ENCODE peak calls at places on chromosomes 12 and 14, in six cellular contexts. One of them, this sample, is unnamed.

GRCh38 chr14:93906341-93907329 is 20.5 kb upstream of the FAM181A start:
- DNase-seq in naive thymus-derived CD4-positive, alpha-beta T cell: peak; percentile 25
- DNase-seq in prostate gland: peak; percentile 61
- DNase-seq in small intestine: peak; percentile 63
- DNase-seq in OCI-LY7: peak; percentile 72
- DNase-seq in hepatocyte: peak; percentile 75
- DNase-seq in this sample: no peak

GRCh38 chr12:18700254-18700653 is 37.6 kb downstream of the PLCZ1 start:
- DNase-seq in naive thymus-derived CD4-positive, alpha-beta T cell: no peak
- DNase-seq in prostate gland: no peak
- DNase-seq in small intestine: no peak
- DNase-seq in hepatocyte: peak; percentile 20
- DNase-seq in OCI-LY7: no peak
- DNase-seq in this sample: peak; percentile 92

GRCh38 chr14:83300454-83301064 is 1766.9 kb upstream of the SEL1L start:
- DNase-seq in naive thymus-derived CD4-positive, alpha-beta T cell: no peak
- DNase-seq in prostate gland: no peak
- DNase-seq in small intestine: peak; percentile 1
- DNase-seq in hepatocyte: peak; percentile 60
- DNase-seq in OCI-LY7: peak; percentile 51
- DNase-seq in this sample: peak; percentile 2

GRCh38 chr12:109458086-109458485 is 19.0 kb downstream of the KCTD10 start:
- DNase-seq in hepatocyte: no peak
- DNase-seq in naive thymus-derived CD4-positive, alpha-beta T cell: no peak
- DNase-seq in prostate gland: no peak
- DNase-seq in small intestine: no peak
- DNase-seq in OCI-LY7: no peak
- DNase-seq in this sample: peak; percentile 87

GRCh38 chr12:16012086-16012485 is 101.0 kb downstream of the DERA start:
- DNase-seq in hepatocyte: peak; percentile 44
- DNase-seq in OCI-LY7: no peak
- DNase-seq in small intestine: no peak
- DNase-seq in naive thymus-derived CD4-positive, alpha-beta T cell: no peak
- DNase-seq in prostate gland: no peak
- DNase-seq in this sample: peak; percentile 53

GRCh38 chr14:76872796-76873432 is 46.7 kb downstream of the LRRC74A start:
- DNase-seq in prostate gland: peak; percentile 37
- DNase-seq in hepatocyte: peak; percentile 66
- DNase-seq in naive thymus-derived CD4-positive, alpha-beta T cell: peak; percentile 50
- DNase-seq in small intestine: peak; percentile 51
- DNase-seq in OCI-LY7: peak; percentile 64
- DNase-seq in this sample: no peak

GRCh38 chr12:94148841-94149780 is 734 bp downstream of the PLXNC1 start:
- DNase-seq in hepatocyte: peak; percentile 79
- DNase-seq in small intestine: peak; percentile 13
- DNase-seq in OCI-LY7: peak; percentile 69
- DNase-seq in prostate gland: no peak
- DNase-seq in naive thymus-derived CD4-positive, alpha-beta T cell: peak; percentile 47
- DNase-seq in this sample: peak; percentile 24

GRCh38 chr12:68406134-68406576 is 74.0 kb upstream of the MDM1 start:
- DNase-seq in prostate gland: peak; percentile 79
- DNase-seq in hepatocyte: peak; percentile 59
- DNase-seq in naive thymus-derived CD4-positive, alpha-beta T cell: no peak
- DNase-seq in OCI-LY7: no peak
- DNase-seq in small intestine: peak; percentile 85
- DNase-seq in this sample: peak; percentile 79

GRCh38 chr12:132428872-132429121 is 61.2 kb upstream of the FBRSL1 start:
- DNase-seq in small intestine: no peak
- DNase-seq in prostate gland: peak; percentile 55
- DNase-seq in OCI-LY7: no peak
- DNase-seq in naive thymus-derived CD4-positive, alpha-beta T cell: no peak
- DNase-seq in hepatocyte: no peak
- DNase-seq in this sample: no peak

GRCh38 chr12:132686831-132687210 is 321 bp downstream of the POLE start:
- DNase-seq in prostate gland: no peak
- DNase-seq in OCI-LY7: no peak
- DNase-seq in naive thymus-derived CD4-positive, alpha-beta T cell: no peak
- DNase-seq in hepatocyte: no peak
- DNase-seq in small intestine: no peak
- DNase-seq in this sample: no peak

GRCh38 chr12:87518508-87518907 is 510.7 kb downstream of the C12orf50 start:
- DNase-seq in hepatocyte: no peak
- DNase-seq in small intestine: no peak
- DNase-seq in prostate gland: no peak
- DNase-seq in naive thymus-derived CD4-positive, alpha-beta T cell: no peak
- DNase-seq in OCI-LY7: no peak
- DNase-seq in this sample: peak; percentile 82

GRCh38 chr12:52903855-52904508 is 894 bp downstream of the KRT8 start:
- DNase-seq in OCI-LY7: no peak
- DNase-seq in small intestine: peak; percentile 90
- DNase-seq in prostate gland: peak; percentile 46
- DNase-seq in hepatocyte: peak; percentile 86
- DNase-seq in naive thymus-derived CD4-positive, alpha-beta T cell: peak; percentile 21
- DNase-seq in this sample: peak; percentile 39

GRCh38 chr12:32847287-32847686 is 49.3 kb downstream of the PKP2 start:
- DNase-seq in hepatocyte: no peak
- DNase-seq in prostate gland: no peak
- DNase-seq in OCI-LY7: no peak
- DNase-seq in naive thymus-derived CD4-positive, alpha-beta T cell: no peak
- DNase-seq in small intestine: no peak
- DNase-seq in this sample: no peak

GRCh38 chr12:18383203-18383602 is 121.9 kb downstream of the PIK3C2G start:
- DNase-seq in hepatocyte: peak; percentile 46
- DNase-seq in OCI-LY7: no peak
- DNase-seq in small intestine: no peak
- DNase-seq in naive thymus-derived CD4-positive, alpha-beta T cell: no peak
- DNase-seq in prostate gland: no peak
- DNase-seq in this sample: peak; percentile 91

GRCh38 chr12:103728323-103728722 is 112.7 kb downstream of the NT5DC3 start:
- DNase-seq in OCI-LY7: no peak
- DNase-seq in naive thymus-derived CD4-positive, alpha-beta T cell: no peak
- DNase-seq in small intestine: no peak
- DNase-seq in prostate gland: no peak
- DNase-seq in hepatocyte: no peak
- DNase-seq in this sample: no peak

GRCh38 chr12:91982946-91983345 is 162.7 kb downstream of the BTG1 start:
- DNase-seq in small intestine: no peak
- DNase-seq in prostate gland: no peak
- DNase-seq in naive thymus-derived CD4-positive, alpha-beta T cell: no peak
- DNase-seq in hepatocyte: no peak
- DNase-seq in OCI-LY7: no peak
- DNase-seq in this sample: peak; percentile 20

GRCh38 chr14:68939893-68940613 is 39.0 kb downstream of the ACTN1 start:
- DNase-seq in OCI-LY7: no peak
- DNase-seq in hepatocyte: peak; percentile 80
- DNase-seq in naive thymus-derived CD4-positive, alpha-beta T cell: no peak
- DNase-seq in small intestine: peak; percentile 55
- DNase-seq in prostate gland: peak; percentile 55
- DNase-seq in this sample: peak; percentile 98

GRCh38 chr12:53726342-53726741 is 910 bp downstream of the CALCOCO1 start:
- DNase-seq in prostate gland: no peak
- DNase-seq in naive thymus-derived CD4-positive, alpha-beta T cell: no peak
- DNase-seq in hepatocyte: no peak
- DNase-seq in OCI-LY7: peak; percentile 21
- DNase-seq in small intestine: peak; percentile 22
- DNase-seq in this sample: no peak

GRCh38 chr12:107891967-107892366 is 117.5 kb downstream of the ASCL4 start:
- DNase-seq in naive thymus-derived CD4-positive, alpha-beta T cell: no peak
- DNase-seq in small intestine: no peak
- DNase-seq in OCI-LY7: peak; percentile 27
- DNase-seq in prostate gland: no peak
- DNase-seq in hepatocyte: peak; percentile 12
- DNase-seq in this sample: no peak

GRCh38 chr12:123398177-123398916 is 14.4 kb downstream of the KMT5A start:
- DNase-seq in OCI-LY7: no peak
- DNase-seq in prostate gland: peak; percentile 76
- DNase-seq in hepatocyte: no peak
- DNase-seq in naive thymus-derived CD4-positive, alpha-beta T cell: no peak
- DNase-seq in small intestine: peak; percentile 27
- DNase-seq in this sample: peak; percentile 72

GRCh38 chr12:78248321-78248720 is 417.6 kb downstream of the NAV3 start:
- DNase-seq in naive thymus-derived CD4-positive, alpha-beta T cell: no peak
- DNase-seq in hepatocyte: no peak
- DNase-seq in small intestine: no peak
- DNase-seq in OCI-LY7: no peak
- DNase-seq in prostate gland: no peak
- DNase-seq in this sample: no peak

GRCh38 chr14:64938972-64939816 is 3.4 kb downstream of the GPX2 start:
- DNase-seq in OCI-LY7: no peak
- DNase-seq in prostate gland: no peak
- DNase-seq in naive thymus-derived CD4-positive, alpha-beta T cell: no peak
- DNase-seq in hepatocyte: no peak
- DNase-seq in small intestine: no peak
- DNase-seq in this sample: no peak

GRCh38 chr12:82803201-82803600 is 116.5 kb downstream of the TMTC2 start:
- DNase-seq in OCI-LY7: no peak
- DNase-seq in naive thymus-derived CD4-positive, alpha-beta T cell: no peak
- DNase-seq in prostate gland: no peak
- DNase-seq in small intestine: no peak
- DNase-seq in hepatocyte: no peak
- DNase-seq in this sample: no peak

GRCh38 chr12:121532503-121533390 is 48.1 kb downstream of the KDM2B start:
- DNase-seq in prostate gland: no peak
- DNase-seq in small intestine: no peak
- DNase-seq in OCI-LY7: no peak
- DNase-seq in naive thymus-derived CD4-positive, alpha-beta T cell: no peak
- DNase-seq in hepatocyte: no peak
- DNase-seq in this sample: peak; percentile 16

GRCh38 chr14:69773571-69774276 is 6.8 kb downstream of the SRSF5 start:
- DNase-seq in small intestine: no peak
- DNase-seq in naive thymus-derived CD4-positive, alpha-beta T cell: no peak
- DNase-seq in OCI-LY7: no peak
- DNase-seq in hepatocyte: no peak
- DNase-seq in prostate gland: no peak
- DNase-seq in this sample: no peak

GRCh38 chr14:95413289-95414215 is 93.8 kb upstream of the CLMN start:
- DNase-seq in hepatocyte: no peak
- DNase-seq in naive thymus-derived CD4-positive, alpha-beta T cell: no peak
- DNase-seq in small intestine: no peak
- DNase-seq in OCI-LY7: no peak
- DNase-seq in prostate gland: no peak
- DNase-seq in this sample: no peak

GRCh38 chr12:102950107-102950949 is 7.1 kb upstream of the ASCL1 start:
- DNase-seq in OCI-LY7: no peak
- DNase-seq in naive thymus-derived CD4-positive, alpha-beta T cell: no peak
- DNase-seq in small intestine: peak; percentile 65
- DNase-seq in prostate gland: no peak
- DNase-seq in hepatocyte: peak; percentile 80
- DNase-seq in this sample: no peak

GRCh38 chr14:76710093-76711010 is 50.9 kb upstream of the VASH1 start:
- DNase-seq in naive thymus-derived CD4-positive, alpha-beta T cell: peak; percentile 20
- DNase-seq in small intestine: peak; percentile 39
- DNase-seq in prostate gland: no peak
- DNase-seq in OCI-LY7: peak; percentile 66
- DNase-seq in hepatocyte: peak; percentile 64
- DNase-seq in this sample: peak; percentile 16

GRCh38 chr12:105641742-105642141 is 311.3 kb downstream of the C12orf75 start:
- DNase-seq in small intestine: no peak
- DNase-seq in OCI-LY7: no peak
- DNase-seq in hepatocyte: no peak
- DNase-seq in prostate gland: no peak
- DNase-seq in naive thymus-derived CD4-positive, alpha-beta T cell: no peak
- DNase-seq in this sample: no peak

GRCh38 chr12:116563262-116563661 is 4.1 kb downstream of the MAP1LC3B2 start:
- DNase-seq in hepatocyte: no peak
- DNase-seq in small intestine: no peak
- DNase-seq in naive thymus-derived CD4-positive, alpha-beta T cell: no peak
- DNase-seq in OCI-LY7: no peak
- DNase-seq in prostate gland: no peak
- DNase-seq in this sample: no peak

GRCh38 chr12:57090924-57091632 is 2.2 kb downstream of the NAB2 start:
- DNase-seq in naive thymus-derived CD4-positive, alpha-beta T cell: no peak
- DNase-seq in hepatocyte: no peak
- DNase-seq in small intestine: no peak
- DNase-seq in prostate gland: no peak
- DNase-seq in OCI-LY7: no peak
- DNase-seq in this sample: no peak

GRCh38 chr14:105343194-105343593 is 28.6 kb downstream of the PACS2 start:
- DNase-seq in hepatocyte: no peak
- DNase-seq in OCI-LY7: no peak
- DNase-seq in small intestine: no peak
- DNase-seq in prostate gland: no peak
- DNase-seq in naive thymus-derived CD4-positive, alpha-beta T cell: no peak
- DNase-seq in this sample: no peak

GRCh38 chr14:67557118-67557517 is 24.0 kb downstream of the PLEKHH1 start:
- DNase-seq in prostate gland: no peak
- DNase-seq in OCI-LY7: no peak
- DNase-seq in small intestine: no peak
- DNase-seq in hepatocyte: peak; percentile 44
- DNase-seq in naive thymus-derived CD4-positive, alpha-beta T cell: no peak
- DNase-seq in this sample: peak; percentile 18

GRCh38 chr12:124774054-124774461 is 89.6 kb downstream of the SCARB1 start:
- DNase-seq in naive thymus-derived CD4-positive, alpha-beta T cell: no peak
- DNase-seq in OCI-LY7: peak; percentile 36
- DNase-seq in small intestine: no peak
- DNase-seq in hepatocyte: no peak
- DNase-seq in prostate gland: no peak
- DNase-seq in this sample: no peak

GRCh38 chr14:91158091-91158790 is 44.4 kb downstream of the DGLUCY start:
- DNase-seq in small intestine: no peak
- DNase-seq in naive thymus-derived CD4-positive, alpha-beta T cell: no peak
- DNase-seq in OCI-LY7: no peak
- DNase-seq in prostate gland: peak; percentile 87
- DNase-seq in hepatocyte: no peak
- DNase-seq in this sample: no peak

GRCh38 chr12:49598527-49598926 is 6.9 kb downstream of the FAM186B start:
- DNase-seq in small intestine: no peak
- DNase-seq in prostate gland: no peak
- DNase-seq in hepatocyte: no peak
- DNase-seq in naive thymus-derived CD4-positive, alpha-beta T cell: no peak
- DNase-seq in OCI-LY7: no peak
- DNase-seq in this sample: no peak
- H3K27ac ChIP-seq in small intestine: no peak overlapping the region
- H3K27ac ChIP-seq in prostate gland: no peak overlapping the region
- H3K27ac ChIP-seq in hepatocyte: no peak overlapping the region
- H3K27ac ChIP-seq in naive thymus-derived CD4-positive, alpha-beta T cell: no peak overlapping the region
- H3K27ac ChIP-seq in OCI-LY7: no peak overlapping the region
- H3K27ac ChIP-seq in this sample: no peak overlapping the region

GRCh38 chr14:87540339-87540738 is 452.6 kb downstream of the GALC start:
- DNase-seq in hepatocyte: no peak
- DNase-seq in OCI-LY7: no peak
- DNase-seq in naive thymus-derived CD4-positive, alpha-beta T cell: no peak
- DNase-seq in prostate gland: no peak
- DNase-seq in small intestine: no peak
- DNase-seq in this sample: no peak
- H3K9me3 ChIP-seq in hepatocyte: no peaks in the 10 kb centered on the region
- H3K9me3 ChIP-seq in OCI-LY7: no peaks in the 10 kb centered on the region
- H3K9me3 ChIP-seq in naive thymus-derived CD4-positive, alpha-beta T cell: no peaks in the 10 kb centered on the region
- H3K9me3 ChIP-seq in prostate gland: no peaks in the 10 kb centered on the region
- H3K9me3 ChIP-seq in small intestine: no peaks in the 10 kb centered on the region
- H3K9me3 ChIP-seq in this sample: no peaks in the 10 kb centered on the region

GRCh38 chr12:4826909-4827308 is 82.8 kb upstream of the KCNA1 start:
- DNase-seq in OCI-LY7: no peak
- DNase-seq in hepatocyte: no peak
- DNase-seq in small intestine: no peak
- DNase-seq in naive thymus-derived CD4-positive, alpha-beta T cell: no peak
- DNase-seq in prostate gland: no peak
- DNase-seq in this sample: no peak
- H3K27ac ChIP-seq in OCI-LY7: peak overlapping the region; percentile 98
- H3K27ac ChIP-seq in hepatocyte: no peak overlapping the region
- H3K27ac ChIP-seq in small intestine: no peak overlapping the region
- H3K27ac ChIP-seq in naive thymus-derived CD4-positive, alpha-beta T cell: no peak overlapping the region
- H3K27ac ChIP-seq in prostate gland: no peak overlapping the region
- H3K27ac ChIP-seq in this sample: no peak overlapping the region

GRCh38 chr14:106395460-106396050 is 869.2 kb downstream of the TMEM121 start:
- DNase-seq in OCI-LY7: no peak
- DNase-seq in small intestine: peak; percentile 21
- DNase-seq in hepatocyte: no peak
- DNase-seq in prostate gland: no peak
- DNase-seq in naive thymus-derived CD4-positive, alpha-beta T cell: peak; percentile 40
- DNase-seq in this sample: no peak
- H3K9me3 ChIP-seq in OCI-LY7: no peaks in the 10 kb centered on the region
- H3K9me3 ChIP-seq in small intestine: no peaks in the 10 kb centered on the region
- H3K9me3 ChIP-seq in hepatocyte: no peaks in the 10 kb centered on the region
- H3K9me3 ChIP-seq in prostate gland: no peaks in the 10 kb centered on the region
- H3K9me3 ChIP-seq in naive thymus-derived CD4-positive, alpha-beta T cell: no peaks in the 10 kb centered on the region
- H3K9me3 ChIP-seq in this sample: peaks cover 8% of the 10 kb centered on the region

This sample was measured in astrocyte.